ENCODE peak calls at places on chromosomes 16 and 17, in seven cellular contexts. Z is uterus, J is astrocyte, X is upper lobe of right lung, Q is SJCRH30, A is IMR-90, C is thoracic aorta. P is an unnamed sample.

GRCh38 chr16:1974157-1975070 is 2.6 kb downstream of the TBL3 start:
- DNase-seq in Z (no peak), J (no peak), X (no peak), Q (no peak), A (no peak), C (no peak), P (no peak)

GRCh38 chr17:60006160-60006559 is 41.6 kb upstream of the RNFT1 start:
- DNase-seq in Z (no peak), J (no peak), X (no peak), Q (no peak), A (no peak), C (no peak), P (no peak)

GRCh38 chr16:49631521-49632041 is 224.3 kb downstream of the ZNF423 start:
- DNase-seq in Z (no peak), J (peak; percentile 65), X (no peak), Q (no peak), A (peak; percentile 23), C (no peak), P (no peak)

GRCh38 chr16:2095918-2096582 is 39.6 kb downstream of the PKD1 start:
- DNase-seq in Z (no peak), J (no peak), X (no peak), Q (no peak), A (no peak), C (no peak), P (no peak)

GRCh38 chr16:11692171-11692570 is 23.9 kb downstream of the SNN start:
- DNase-seq in Z (no peak), J (no peak), X (no peak), Q (no peak), A (no peak), C (no peak), P (no peak)

GRCh38 chr16:50722960-50723359 is 18.9 kb upstream of the CYLD start:
- DNase-seq in Z (no peak), J (no peak), X (no peak), Q (no peak), A (no peak), C (no peak), P (no peak)

GRCh38 chr16:74297296-74297665 is 667 bp downstream of the PSMD7 start:
- DNase-seq in Z (peak; percentile 24), J (no peak), X (no peak), Q (peak; percentile 14), A (peak; percentile 19), C (peak; percentile 16), P (no peak)

GRCh38 chr17:74276051-74276476 is 2.0 kb downstream of the DNAI2 start:
- DNase-seq in Z (peak; percentile 51), J (peak; percentile 67), X (no peak), Q (no peak), A (no peak), C (no peak), P (peak; percentile 82)

GRCh38 chr17:48814504-48814903 is 2.5 kb downstream of the TTLL6 start:
- DNase-seq in Z (no peak), J (peak; percentile 3), X (peak; percentile 52), Q (peak; percentile 75), A (peak; percentile 37), C (no peak), P (peak; percentile 61)

GRCh38 chr17:57989011-57989345 is 924 bp upstream of the VEZF1 start:
- DNase-seq in Z (no peak), J (peak; percentile 20), X (no peak), Q (no peak), A (peak; percentile 50), C (no peak), P (peak; percentile 59)

GRCh38 chr17:30450125-30451027 is 26.8 kb upstream of the GOSR1 start:
- DNase-seq in Z (no peak), J (no peak), X (no peak), Q (no peak), A (peak; percentile 33), C (no peak), P (no peak)

GRCh38 chr17:33927732-33928133 is 327.4 kb upstream of the CCL2 start:
- DNase-seq in Z (no peak), J (peak; percentile 24), X (no peak), Q (peak; percentile 55), A (peak; percentile 29), C (no peak), P (no peak)

GRCh38 chr17:21039839-21040575 is 2.8 kb downstream of the USP22 start:
- DNase-seq in Z (no peak), J (peak; percentile 45), X (no peak), Q (peak; percentile 80), A (peak; percentile 56), C (no peak), P (no peak)

GRCh38 chr16:87691686-87692079 is 74.1 kb downstream of the KLHDC4 start:
- DNase-seq in Z (no peak), J (no peak), X (no peak), Q (no peak), A (no peak), C (no peak), P (no peak)

GRCh38 chr16:58508671-58509251 is 6.6 kb upstream of the SETD6 start:
- DNase-seq in Z (no peak), J (no peak), X (peak; percentile 51), Q (no peak), A (no peak), C (no peak), P (no peak)

GRCh38 chr17:6927290-6927844 is 68.5 kb upstream of the ALOX12 start:
- DNase-seq in Z (no peak), J (peak; percentile 33), X (no peak), Q (no peak), A (peak; percentile 61), C (no peak), P (no peak)

DNA sequence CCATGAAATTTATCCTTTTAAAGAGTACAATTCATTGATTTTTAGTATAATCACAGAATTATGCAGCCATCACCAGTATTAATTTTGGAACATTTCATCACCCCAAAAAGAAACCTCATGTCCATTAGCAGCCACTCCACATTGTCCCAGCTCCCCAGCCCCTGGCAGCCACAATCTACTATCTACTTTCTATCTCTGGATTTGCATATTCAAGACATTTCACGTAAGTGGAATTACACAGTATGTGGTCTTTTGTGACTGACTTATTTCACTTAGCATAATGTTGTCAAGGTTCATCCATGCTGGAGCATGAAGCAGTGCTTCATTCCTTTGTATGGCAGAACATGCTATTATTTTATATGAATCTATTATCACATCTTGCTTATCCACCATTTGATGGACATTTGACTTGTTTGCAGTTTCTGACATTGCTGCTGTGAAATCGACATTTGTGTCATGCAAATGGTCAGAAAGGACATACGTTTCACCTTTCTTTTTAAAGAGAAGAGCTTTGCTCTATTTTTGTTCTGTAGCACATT is 10.7 kb downstream of the METTL9 start:
- DNase-seq in Z (no peak), J (no peak), X (no peak), Q (no peak), A (no peak), C (no peak), P (no peak)
- H3K4me1 ChIP-seq in Z (no peaks in the 10 kb centered on the region), J (no peaks in the 10 kb centered on the region), X (peaks cover 50% of the 10 kb centered on the region), Q (no peaks in the 10 kb centered on the region), A (peaks cover 6% of the 10 kb centered on the region), C (peaks cover 21% of the 10 kb centered on the region), P (peaks cover 10% of the 10 kb centered on the region)

GRCh38 chr16:27539120-27539519 is 10.6 kb downstream of the GTF3C1 start:
- DNase-seq in Z (no peak), J (no peak), X (no peak), Q (no peak), A (no peak), C (no peak), P (no peak)
- H3K36me3 ChIP-seq in Z (no peaks in the 10 kb centered on the region), J (peaks cover 72% of the 10 kb centered on the region), X (peaks cover 97% of the 10 kb centered on the region), Q (peaks cover 82% of the 10 kb centered on the region), A (peaks cover 69% of the 10 kb centered on the region), C (peaks cover 71% of the 10 kb centered on the region), P (no peaks in the 10 kb centered on the region)

GRCh38 chr16:89344846-89345577 is 127.5 kb downstream of the ZNF778 start:
- DNase-seq in Z (no peak), J (no peak), X (peak; percentile 58), Q (peak; percentile 66), A (no peak), C (no peak), P (no peak)

GRCh38 chr16:89345663-89346150 is 128.2 kb downstream of the ZNF778 start:
- DNase-seq in Z (no peak), J (no peak), X (peak; percentile 52), Q (no peak), A (no peak), C (no peak), P (no peak)

GRCh38 chr16:89349947-89350633 is 132.6 kb downstream of the ZNF778 start:
- DNase-seq in Z (no peak), J (no peak), X (no peak), Q (no peak), A (no peak), C (no peak), P (no peak)

GRCh38 chr16:89346869-89347268 is 129.4 kb downstream of the ZNF778 start:
- DNase-seq in Z (no peak), J (no peak), X (peak; percentile 62), Q (no peak), A (no peak), C (no peak), P (no peak)

GRCh38 chr16:89347807-89348206 is 130.3 kb downstream of the ZNF778 start:
- DNase-seq in Z (no peak), J (no peak), X (no peak), Q (no peak), A (no peak), C (no peak), P (no peak)
- H3K4me1 ChIP-seq in Z (no peaks in the 10 kb centered on the region), J (peaks cover 24% of the 10 kb centered on the region), X (peaks cover 35% of the 10 kb centered on the region), Q (peaks cover 29% of the 10 kb centered on the region), A (peaks cover 24% of the 10 kb centered on the region), C (peaks cover 27% of the 10 kb centered on the region), P (peaks cover 12% of the 10 kb centered on the region)

GRCh38 chr16:22264786-22265185 is 32.4 kb upstream of the POLR3E start:
- DNase-seq in Z (no peak), J (no peak), X (no peak), Q (no peak), A (no peak), C (no peak), P (no peak)

GRCh38 chr16:22266546-22266945 is 30.7 kb upstream of the POLR3E start:
- DNase-seq in Z (no peak), J (no peak), X (no peak), Q (no peak), A (no peak), C (no peak), P (no peak)

GRCh38 chr16:22260490-22260889 is 36.7 kb upstream of the POLR3E start:
- DNase-seq in Z (no peak), J (no peak), X (no peak), Q (no peak), A (no peak), C (no peak), P (no peak)

GRCh38 chr16:22265351-22265750 is 31.9 kb upstream of the POLR3E start:
- DNase-seq in Z (no peak), J (no peak), X (no peak), Q (no peak), A (no peak), C (no peak), P (no peak)

DNA sequence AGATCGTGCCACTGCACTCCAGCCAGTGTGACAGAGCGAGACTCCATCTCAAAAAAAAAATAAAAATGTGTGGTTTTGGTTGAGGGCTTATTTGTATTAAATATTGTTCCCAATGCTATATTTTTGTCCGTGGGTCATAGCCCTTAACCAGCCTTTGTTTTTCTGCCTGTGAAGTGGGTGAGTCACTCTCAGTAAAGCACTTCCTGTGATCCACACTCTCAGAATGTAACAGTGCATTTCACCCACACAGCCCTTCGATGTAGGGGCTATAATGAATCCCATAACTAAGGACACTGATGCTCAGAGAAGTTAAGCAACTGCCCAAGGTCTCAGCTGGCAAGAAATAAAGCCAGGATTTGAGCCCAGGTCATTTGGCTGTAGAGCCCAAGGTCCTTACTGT is 34.7 kb upstream of the POLR3E start:
- DNase-seq in Z (no peak), J (peak; percentile 30), X (no peak), Q (no peak), A (peak; percentile 45), C (no peak), P (no peak)
- H3K36me3 ChIP-seq in Z (no peaks in the 10 kb centered on the region), J (peaks cover 25% of the 10 kb centered on the region), X (peaks cover 99% of the 10 kb centered on the region), Q (peaks cover 28% of the 10 kb centered on the region), A (peaks cover 54% of the 10 kb centered on the region), C (peaks cover 78% of the 10 kb centered on the region), P (no peaks in the 10 kb centered on the region)